ENCODE peak calls at places on chromosomes 4 and X, in eight cellular contexts. I is GM20000, C is spleen, F is esophagus squamous epithelium, R is Calu3, M is hepatocyte, E is fibroblast of pulmonary artery, P is colonic mucosa. J is an unnamed sample.

GRCh38 chr4:26058537-26058936 is 144.5 kb downstream of the SMIM20 start:
- DNase-seq in I (peak; percentile 32), C (no peak), F (no peak), R (no peak), M (peak; percentile 26), E (no peak), P (no peak), J (no peak)

GRCh38 chr4:87423313-87424031 is 1.1 kb downstream of the NUDT9 start:
- DNase-seq in I (no peak), C (no peak), F (no peak), R (no peak), M (no peak), E (no peak), P (no peak), J (no peak)

GRCh38 chrX:132592880-132593279 is 104.0 kb upstream of the MBNL3 start:
- DNase-seq in I (peak; percentile 8), C (no peak), F (no peak), R (peak; percentile 20), M (peak; percentile 25), E (peak; percentile 8), P (no peak), J (no peak)

GRCh38 chr4:133152801-133153526 is 3.9 kb downstream of the PCDH10 start:
- DNase-seq in I (peak; percentile 8), C (no peak), F (no peak), R (no peak), M (peak; percentile 23), E (peak; percentile 38), P (no peak), J (no peak)

GRCh38 chr4:141220271-141220654 is 432 bp upstream of the ZNF330 start:
- DNase-seq in I (no peak), C (no peak), F (no peak), R (no peak), M (no peak), E (no peak), P (no peak), J (peak; percentile 21)

GRCh38 chr4:107824367-107825071 is at the start of gene SGMS2:
- DNase-seq in I (peak; percentile 60), C (peak; percentile 90), F (peak; percentile 48), R (peak; percentile 88), M (peak; percentile 95), E (peak; percentile 89), P (peak; percentile 91), J (peak; percentile 91)

GRCh38 chrX:108139303-108139702 is 47.7 kb downstream of the ATG4A start:
- DNase-seq in I (no peak), C (no peak), F (no peak), R (peak; percentile 3), M (no peak), E (peak; percentile 21), P (no peak), J (no peak)

GRCh38 chr4:534576-535151 is 35.7 kb downstream of the PIGG start:
- DNase-seq in I (no peak), C (peak; percentile 54), F (no peak), R (no peak), M (no peak), E (no peak), P (no peak), J (no peak)

GRCh38 chr4:148757171-148757570 is 315.0 kb upstream of the NR3C2 start:
- DNase-seq in I (no peak), C (no peak), F (no peak), R (no peak), M (no peak), E (no peak), P (no peak), J (no peak)

GRCh38 chrX:72142094-72142843 is 10.6 kb upstream of the RTL5 start:
- DNase-seq in I (no peak), C (no peak), F (no peak), R (no peak), M (peak; percentile 26), E (no peak), P (no peak), J (no peak)

GRCh38 chr4:52983563-52984303 is 121.6 kb downstream of the RASL11B start:
- DNase-seq in I (peak; percentile 66), C (no peak), F (no peak), R (peak; percentile 20), M (peak; percentile 84), E (peak; percentile 73), P (peak; percentile 35), J (no peak)

GRCh38 chrX:155718964-155719586 is 106.3 kb upstream of the TMLHE start:
- DNase-seq in I (no peak), C (no peak), F (no peak), R (no peak), M (no peak), E (peak; percentile 2), P (no peak), J (no peak)

GRCh38 chr4:81722229-81722900 is 250.7 kb upstream of the RASGEF1B start:
- DNase-seq in I (no peak), C (no peak), F (no peak), R (peak; percentile 6), M (peak; percentile 56), E (no peak), P (no peak), J (no peak)

GRCh38 chr4:154559931-154560801 is 2.6 kb upstream of the FGB start:
- DNase-seq in I (no peak), C (no peak), F (no peak), R (no peak), M (peak; percentile 50), E (no peak), P (no peak), J (peak; percentile 33)

GRCh38 chrX:11103751-11104150 is 7.4 kb upstream of the HCCS start:
- DNase-seq in I (no peak), C (no peak), F (no peak), R (no peak), M (no peak), E (no peak), P (no peak), J (no peak)

GRCh38 chrX:134685662-134686061 is 27.4 kb upstream of the PLAC1 start:
- DNase-seq in I (no peak), C (no peak), F (no peak), R (no peak), M (no peak), E (peak; percentile 41), P (no peak), J (no peak)

GRCh38 chr4:1010522-1011021 is 854 bp upstream of the FGFRL1 start:
- DNase-seq in I (no peak), C (peak; percentile 91), F (peak; percentile 24), R (peak; percentile 52), M (peak; percentile 85), E (peak; percentile 85), P (peak; percentile 68), J (peak; percentile 67)

GRCh38 chrX:106897259-106897658 is 5.9 kb downstream of the RIPPLY1 start:
- DNase-seq in I (no peak), C (no peak), F (no peak), R (no peak), M (no peak), E (peak; percentile 47), P (no peak), J (no peak)

GRCh38 chr4:127523369-127523768 is 109.4 kb upstream of the INTU start:
- DNase-seq in I (no peak), C (no peak), F (no peak), R (no peak), M (no peak), E (no peak), P (no peak), J (no peak)

GRCh38 chr4:115514675-115515074 is 401.3 kb upstream of the NDST4 start:
- DNase-seq in I (no peak), C (no peak), F (no peak), R (no peak), M (no peak), E (no peak), P (no peak), J (no peak)

GRCh38 chrX:30489323-30489722 is 88.2 kb downstream of the TASL start:
- DNase-seq in I (no peak), C (no peak), F (no peak), R (peak; percentile 24), M (no peak), E (no peak), P (no peak), J (no peak)

GRCh38 chrX:120299928-120300327 is 11.3 kb downstream of the TMEM255A start:
- DNase-seq in I (no peak), C (no peak), F (no peak), R (peak; percentile 23), M (no peak), E (no peak), P (no peak), J (no peak)

GRCh38 chrX:28398352-28398751 is 188.9 kb upstream of the IL1RAPL1 start:
- DNase-seq in I (no peak), C (no peak), F (no peak), R (no peak), M (no peak), E (no peak), P (no peak), J (no peak)

GRCh38 chr4:108544504-108544903 is 75.9 kb upstream of the RPL34 start:
- DNase-seq in I (no peak), C (no peak), F (no peak), R (no peak), M (no peak), E (peak; percentile 48), P (no peak), J (no peak)

GRCh38 chr4:87783781-87784180 is 15.6 kb upstream of the IBSP start:
- DNase-seq in I (no peak), C (no peak), F (no peak), R (no peak), M (no peak), E (no peak), P (no peak), J (no peak)

GRCh38 chrX:100424012-100424411 is 13.9 kb upstream of the PCDH19 start:
- DNase-seq in I (no peak), C (no peak), F (no peak), R (peak; percentile 14), M (no peak), E (peak; percentile 17), P (no peak), J (peak; percentile 11)
- TF ChIP-seq CTCF in I (no peak), C (no peak), F (no peak), R (no peak), M (peak; percentile 20), E (peak; percentile 25), P (no peak), J (no peak)

GRCh38 chr4:6633091-6633906 is 7.2 kb upstream of the MRFAP1 start:
- DNase-seq in I (no peak), C (peak; percentile 50), F (no peak), R (no peak), M (no peak), E (peak; percentile 80), P (no peak), J (no peak)
- TF ChIP-seq CTCF in I (no peak), C (no peak), F (no peak), R (no peak), M (no peak), E (no peak), P (no peak), J (no peak)

DNA sequence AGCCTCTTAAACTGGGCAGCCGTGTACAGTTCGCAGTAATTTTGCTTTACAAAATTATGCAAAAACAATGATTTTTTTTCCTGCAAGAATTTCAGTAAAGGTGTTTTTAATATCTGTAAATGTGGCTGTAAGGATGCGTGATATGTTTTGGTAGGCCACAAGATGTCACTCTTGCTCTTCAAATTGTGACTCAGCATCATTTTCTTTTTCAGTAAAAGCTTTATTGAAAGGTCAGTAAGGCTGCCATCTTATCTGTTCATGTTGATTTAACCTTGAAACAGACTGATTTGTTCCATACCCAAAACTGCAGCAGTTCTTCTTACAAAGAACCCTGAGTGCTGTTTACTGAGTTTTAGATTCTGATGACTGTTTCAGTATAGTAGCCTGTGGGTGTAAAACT is 39.9 kb downstream of the TXLNG start:
- DNase-seq in I (peak; percentile 12), C (no peak), F (no peak), R (no peak), M (peak; percentile 66), E (peak; percentile 68), P (no peak), J (no peak)
- TF ChIP-seq CTCF in I (no peak), C (peak; percentile 11), F (peak; percentile 26), R (peak; percentile 13), M (peak; percentile 79), E (peak; percentile 42), P (peak; percentile 58), J (no peak)

GRCh38 chrX:38375888-38376287 is 23.5 kb downstream of the OTC start:
- DNase-seq in I (peak; percentile 3), C (no peak), F (no peak), R (peak; percentile 4), M (peak; percentile 13), E (peak; percentile 22), P (no peak), J (peak; percentile 28)
- TF ChIP-seq CTCF in I (peak; percentile 27), C (no peak), F (no peak), R (peak; percentile 23), M (peak; percentile 33), E (peak; percentile 57), P (peak; percentile 28), J (peak; percentile 15)

J was measured in mucosa of descending colon.